ENCODE peak calls at places on chromosome 15, in seven cellular contexts. D, F, S, O, K, U and I are unnamed samples.

GRCh38 chr15:63915888-63916731 is 82.4 kb upstream of the HERC1 start:
- DNase-seq in U (no peak), K (peak; percentile 80), D (no peak), S (no peak), O (peak; percentile 73), F (peak; percentile 53), I (no peak)

GRCh38 chr15:67543348-67543718 is 830 bp downstream of the MAP2K5 start:
- DNase-seq in O (no peak), K (no peak), S (no peak), D (no peak), F (peak; percentile 5), U (no peak), I (peak; percentile 23)

GRCh38 chr15:67126551-67127333 is 61.3 kb downstream of the SMAD3 start:
- DNase-seq in D (no peak), U (peak; percentile 42), K (no peak), O (no peak), S (no peak), F (no peak), I (peak; percentile 69)

GRCh38 chr15:72169921-72170611 is 27.5 kb downstream of the GRAMD2A start:
- DNase-seq in F (no peak), K (no peak), D (no peak), U (peak; percentile 98), O (peak; percentile 23), S (no peak), I (no peak)

GRCh38 chr15:27821273-27821672 is 277.8 kb downstream of the OCA2 start:
- DNase-seq in U (no peak), K (no peak), F (no peak), O (no peak), D (no peak), S (no peak), I (no peak)

GRCh38 chr15:40320931-40321371 is 2.5 kb upstream of the INAFM2 start:
- DNase-seq in O (peak; percentile 78), U (peak; percentile 31), K (no peak), D (no peak), S (no peak), F (peak; percentile 67), I (peak; percentile 80)

GRCh38 chr15:69906256-69907185 is 191.2 kb downstream of the TLE3 start:
- DNase-seq in U (peak; percentile 73), S (no peak), D (no peak), K (no peak), O (no peak), F (no peak), I (peak; percentile 71)

GRCh38 chr15:33022629-33023028 is 171.9 kb downstream of the FMN1 start:
- DNase-seq in O (peak; percentile 91), U (no peak), F (peak; percentile 70), D (no peak), S (no peak), K (peak; percentile 83), I (peak; percentile 43)

GRCh38 chr15:43187544-43188155 is 2.4 kb downstream of the CCNDBP1 start:
- DNase-seq in U (no peak), K (no peak), F (peak; percentile 80), D (no peak), S (no peak), O (peak; percentile 61), I (peak; percentile 67)

GRCh38 chr15:63815796-63816533 is 17.8 kb downstream of the HERC1 start:
- DNase-seq in D (no peak), O (peak; percentile 10), K (no peak), S (no peak), U (no peak), F (peak; percentile 18), I (no peak)

GRCh38 chr15:28919201-28919627 is 33.4 kb downstream of the APBA2 start:
- DNase-seq in K (peak; percentile 47), U (no peak), D (no peak), O (peak; percentile 3), S (no peak), F (no peak), I (no peak)

GRCh38 chr15:64951777-64952418 is 37.8 kb downstream of the SPG21 start:
- DNase-seq in D (no peak), F (no peak), S (no peak), O (no peak), U (no peak), K (no peak), I (no peak)

GRCh38 chr15:65083262-65083701 is 6.7 kb downstream of the KBTBD13 start:
- DNase-seq in D (peak; percentile 84), F (peak; percentile 74), K (peak; percentile 61), S (no peak), O (peak; percentile 87), U (no peak), I (peak; percentile 70)

GRCh38 chr15:37034392-37034791 is 66.0 kb downstream of the MEIS2 start:
- DNase-seq in K (no peak), D (no peak), S (no peak), O (no peak), F (no peak), U (no peak), I (no peak)

GRCh38 chr15:31297880-31298456 is 28.7 kb upstream of the KLF13 start:
- DNase-seq in D (no peak), K (no peak), S (no peak), F (no peak), O (no peak), U (no peak), I (no peak)

GRCh38 chr15:100910556-100910955 is 8.6 kb upstream of the LRRK1 start:
- DNase-seq in O (no peak), S (no peak), F (no peak), K (no peak), U (no peak), D (no peak), I (no peak)

GRCh38 chr15:70062321-70062956 is 35.3 kb downstream of the TLE3 start:
- DNase-seq in O (no peak), F (peak; percentile 90), D (no peak), K (no peak), U (no peak), S (no peak), I (no peak)

GRCh38 chr15:67176195-67176971 is 78.1 kb downstream of the AAGAB start:
- DNase-seq in O (peak; percentile 91), U (no peak), D (no peak), K (no peak), F (no peak), S (no peak), I (peak; percentile 26)

GRCh38 chr15:80991446-80991845 is 1.8 kb upstream of the MESD start:
- DNase-seq in S (no peak), K (no peak), O (no peak), D (no peak), F (peak; percentile 73), U (peak; percentile 74), I (peak; percentile 38)

GRCh38 chr15:28086175-28086703 is 12.9 kb downstream of the OCA2 start:
- DNase-seq in K (peak; percentile 71), F (peak; percentile 46), S (no peak), O (peak; percentile 80), U (peak; percentile 12), D (no peak), I (peak; percentile 66)

GRCh38 chr15:98896802-98897732 is 110.5 kb downstream of the PGPEP1L start:
- DNase-seq in O (peak; percentile 86), S (no peak), F (peak; percentile 100), U (peak; percentile 83), K (no peak), D (no peak), I (peak; percentile 100)

DNA sequence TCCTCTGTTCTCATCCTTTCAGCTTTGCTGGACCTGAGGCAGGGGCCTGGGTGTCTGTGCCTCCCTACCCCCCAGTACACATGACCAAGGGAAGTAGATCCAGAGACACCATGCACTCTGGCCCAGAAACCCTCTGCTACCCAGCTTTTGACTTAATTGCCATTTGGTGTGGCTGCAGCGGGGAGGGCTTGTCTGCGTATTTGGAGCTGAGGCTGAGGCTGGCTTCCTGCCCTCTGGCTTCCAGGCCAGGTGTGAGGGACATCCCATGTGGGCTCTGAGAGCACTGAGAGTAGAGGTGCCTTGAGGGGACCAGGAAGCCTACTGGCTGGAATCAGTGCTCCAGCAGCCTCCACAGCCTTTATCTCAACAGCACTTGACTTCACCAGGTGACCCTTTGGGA is 26.9 kb downstream of the PPCDC start:
- DNase-seq in K (no peak), S (no peak), O (no peak), F (no peak), D (no peak), U (no peak), I (no peak)
- H3K79me1 ChIP-seq in K (no peaks in the 10 kb centered on the region), S (no peaks in the 10 kb centered on the region), O (no peaks in the 10 kb centered on the region), F (no peaks in the 10 kb centered on the region), D (peaks cover 3% of the 10 kb centered on the region), U (peaks cover 3% of the 10 kb centered on the region), I (peaks cover 6% of the 10 kb centered on the region)

DNA sequence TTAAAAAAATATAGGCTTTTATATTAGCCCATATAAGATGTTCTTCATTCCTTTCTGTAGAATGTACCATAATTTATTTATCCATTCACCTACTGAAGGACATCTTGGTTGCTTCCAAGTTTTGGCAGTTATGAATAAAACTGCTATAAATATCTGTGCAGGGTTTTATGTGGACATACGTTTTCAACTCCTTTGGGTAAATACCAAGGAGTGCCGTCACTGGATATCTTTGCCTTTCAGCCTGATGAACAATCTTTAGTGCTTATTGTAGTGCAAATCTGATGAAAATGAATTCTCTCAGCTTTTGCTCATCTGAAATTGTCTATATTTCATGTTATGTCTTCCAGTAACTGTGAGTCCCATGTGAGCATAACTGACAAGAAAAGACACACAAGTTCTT is 26.6 kb upstream of the BLM start:
- DNase-seq in U (no peak), O (no peak), S (no peak), F (peak; percentile 53), D (no peak), K (no peak), I (no peak)
- H3K79me1 ChIP-seq in U (no peaks in the 10 kb centered on the region), O (no peaks in the 10 kb centered on the region), S (no peaks in the 10 kb centered on the region), F (no peaks in the 10 kb centered on the region), D (no peaks in the 10 kb centered on the region), K (no peaks in the 10 kb centered on the region), I (no peaks in the 10 kb centered on the region)

GRCh38 chr15:75720787-75721461 is 8.3 kb upstream of the CSPG4 start:
- DNase-seq in F (no peak), O (peak; percentile 83), S (no peak), K (peak; percentile 76), U (no peak), D (no peak), I (peak; percentile 30)
- H3K79me1 ChIP-seq in F (no peaks in the 10 kb centered on the region), O (no peaks in the 10 kb centered on the region), S (no peaks in the 10 kb centered on the region), K (no peaks in the 10 kb centered on the region), U (peaks cover 7% of the 10 kb centered on the region), D (peaks cover 4% of the 10 kb centered on the region), I (no peaks in the 10 kb centered on the region)

GRCh38 chr15:61685971-61686370 is 374.3 kb downstream of the VPS13C start:
- DNase-seq in U (no peak), F (no peak), D (no peak), S (no peak), K (no peak), O (no peak), I (no peak)

GRCh38 chr15:61687124-61687523 is 373.1 kb downstream of the VPS13C start:
- DNase-seq in O (no peak), K (no peak), D (no peak), F (no peak), U (no peak), S (no peak), I (no peak)

GRCh38 chr15:61687651-61688050 is 372.6 kb downstream of the VPS13C start:
- DNase-seq in K (no peak), D (no peak), F (no peak), O (no peak), S (no peak), U (no peak), I (no peak)

GRCh38 chr15:61685513-61685912 is 374.7 kb downstream of the VPS13C start:
- DNase-seq in U (no peak), F (no peak), D (no peak), O (no peak), K (no peak), S (no peak), I (no peak)

DNA sequence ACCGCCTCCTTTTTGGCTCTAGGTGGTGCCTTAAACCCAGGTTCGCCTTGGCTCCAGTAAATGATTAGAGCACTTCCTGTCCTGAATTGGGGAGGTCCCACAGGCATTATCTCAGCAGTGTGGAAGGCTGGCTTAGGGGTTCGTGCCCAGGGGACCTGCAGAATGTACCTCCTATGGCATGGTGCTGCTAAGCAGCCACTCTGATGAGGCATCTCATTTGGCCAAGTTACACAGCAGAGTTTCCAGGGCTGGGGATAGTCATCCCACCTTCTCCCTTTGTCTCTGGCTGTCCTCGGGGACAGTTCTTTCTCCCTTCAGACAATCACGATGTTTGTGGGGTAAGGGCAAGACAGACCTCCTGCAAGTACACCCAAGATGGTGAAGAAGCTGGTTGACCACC is 371.2 kb downstream of the VPS13C start:
- DNase-seq in O (no peak), F (no peak), D (no peak), U (no peak), K (no peak), S (no peak), I (no peak)
- H3K79me1 ChIP-seq in O (no peaks in the 10 kb centered on the region), F (no peaks in the 10 kb centered on the region), D (no peaks in the 10 kb centered on the region), U (no peaks in the 10 kb centered on the region), K (no peaks in the 10 kb centered on the region), S (no peaks in the 10 kb centered on the region), I (no peaks in the 10 kb centered on the region)